ENCODE peak calls at places on chromosome 22, in five cellular contexts. C, T, Y, S and R are unnamed samples.
A peak's percentile ranks its signal among the peaks of the same experiment; 100 is the strongest.

GRCh38 chr22:44621401-44622146 is 80.4 kb upstream of the PRR5 start:
- DNase-seq in T (no peak), C (no peak), Y (no peak), S (no peak), R (no peak)

GRCh38 chr22:42901790-42902508 is 44.9 kb upstream of the ARFGAP3 start:
- DNase-seq in T (no peak), Y (no peak), S (no peak), C (no peak), R (no peak)

GRCh38 chr22:39868741-39869140 is 24.8 kb downstream of the ENTHD1 start:
- DNase-seq in S (no peak), Y (no peak), C (no peak), T (no peak), R (no peak)

GRCh38 chr22:44661659-44662569 is 40.1 kb upstream of the PRR5 start:
- DNase-seq in S (no peak), C (no peak), Y (no peak), T (no peak), R (no peak)

GRCh38 chr22:32880531-32880905 is 79.0 kb downstream of the TIMP3 start:
- DNase-seq in C (no peak), T (no peak), S (no peak), Y (no peak), R (no peak)

GRCh38 chr22:49838771-49839717 is 11.4 kb upstream of the BRD1 start:
- DNase-seq in T (peak; percentile 72), C (no peak), S (peak; percentile 19), Y (no peak), R (peak; percentile 75)

GRCh38 chr22:46774456-46775363 is 12.3 kb downstream of the TBC1D22A start:
- DNase-seq in T (no peak), Y (no peak), S (no peak), C (no peak), R (no peak)

GRCh38 chr22:32723632-32724031 is 77.9 kb upstream of the TIMP3 start:
- DNase-seq in Y (peak; percentile 47), C (no peak), S (peak; percentile 96), T (no peak), R (no peak)

GRCh38 chr22:31944700-31945477 is 554 bp downstream of the YWHAH start:
- DNase-seq in T (peak; percentile 41), C (peak; percentile 16), S (peak; percentile 13), Y (peak; percentile 50), R (peak; percentile 76)

GRCh38 chr22:18031670-18032454 is 7.5 kb upstream of the MICAL3 start:
- DNase-seq in S (peak; percentile 93), C (peak; percentile 48), T (peak; percentile 48), Y (peak; percentile 78), R (no peak)

GRCh38 chr22:46027219-46028068 is 50.5 kb upstream of the WNT7B start:
- DNase-seq in C (no peak), T (peak; percentile 39), S (no peak), Y (peak; percentile 77), R (peak; percentile 72)

GRCh38 chr22:26800858-26801257 is 143.5 kb downstream of the MIAT start:
- DNase-seq in C (no peak), Y (no peak), S (no peak), T (peak; percentile 73), R (peak; percentile 89)

GRCh38 chr22:20183101-20183500 is 32.2 kb upstream of the CCDC188 start:
- DNase-seq in T (no peak), S (no peak), Y (no peak), C (no peak), R (no peak)

GRCh38 chr22:23509571-23510302 is 70.4 kb downstream of the IGLL1 start:
- DNase-seq in S (peak; percentile 83), Y (no peak), T (peak; percentile 96), C (no peak), R (peak; percentile 74)

GRCh38 chr22:39349506-39349966 is 255 bp upstream of the SYNGR1 start:
- DNase-seq in C (peak; percentile 36), Y (peak; percentile 39), T (peak; percentile 42), S (no peak), R (peak; percentile 79)

GRCh38 chr22:37155971-37156370 is 6.3 kb upstream of the IL2RB start:
- DNase-seq in S (no peak), Y (no peak), T (no peak), C (no peak), R (no peak)

GRCh38 chr22:35421121-35421520 is 21.2 kb downstream of the MCM5 start:
- DNase-seq in S (no peak), Y (no peak), T (peak; percentile 38), C (no peak), R (peak; percentile 73)

GRCh38 chr22:34429314-34429713 is 509.0 kb upstream of the LARGE1 start:
- DNase-seq in S (no peak), Y (no peak), T (peak; percentile 16), C (no peak), R (no peak)

GRCh38 chr22:44685384-44686056 is 16.5 kb upstream of the PRR5 start:
- DNase-seq in S (no peak), C (peak; percentile 43), Y (peak; percentile 53), T (peak; percentile 76), R (peak; percentile 88)